ENCODE peak calls at places on chromosomes 5 and 9, in ten cellular contexts. S is heart left ventricle; V is WTC11; B is stimulated activated CD8-positive, alpha-beta memory T cell treated with anti-CD3 and anti-CD28 coated beads, Interleukin-15, amount 100 ng/mL, for 1 hour; U is midbrain; X is WERI-Rb-1; E is posterior cingulate gyrus; W is left cardiac atrium; K is effector memory CD4-positive, alpha-beta T cell; C is NCI-H187. I is an unnamed sample.

GRCh38 chr9:74824654-74825053 is 63.1 kb downstream of the TRPM6 start:
- DNase-seq in B (no peak), W (peak; percentile 56), K (no peak), X (no peak), V (no peak), U (no peak), E (no peak), C (no peak), S (no peak), I (no peak)

GRCh38 chr5:104541129-104541528 is 978.5 kb upstream of the NUDT12 start:
- DNase-seq in E (no peak), V (no peak), C (no peak), S (no peak), X (no peak), W (no peak), B (no peak), K (no peak), U (no peak), I (no peak)

GRCh38 chr5:110321117-110321516 is 405.4 kb downstream of the TMEM232 start:
- DNase-seq in S (no peak), X (no peak), E (no peak), U (no peak), W (no peak), K (no peak), C (no peak), B (no peak), V (no peak), I (no peak)

GRCh38 chr9:5554254-5554653 is 43.9 kb downstream of the PDCD1LG2 start:
- DNase-seq in K (no peak), S (no peak), E (no peak), X (no peak), U (no peak), V (no peak), W (no peak), B (no peak), C (no peak), I (no peak)

GRCh38 chr9:110131499-110131898 is 76.5 kb downstream of the C9orf152 start:
- DNase-seq in C (no peak), V (no peak), E (no peak), W (no peak), B (no peak), X (no peak), U (no peak), S (no peak), K (no peak), I (no peak)

GRCh38 chr5:14900661-14901461 is 29.3 kb upstream of the ANKH start:
- DNase-seq in C (no peak), X (no peak), E (no peak), U (no peak), S (no peak), V (no peak), K (no peak), B (no peak), W (peak; percentile 82), I (no peak)

GRCh38 chr5:28808967-28809810 is 1770.8 kb upstream of the CDH9 start:
- DNase-seq in K (no peak), E (peak; percentile 68), W (no peak), X (no peak), S (peak; percentile 51), U (no peak), V (no peak), B (no peak), C (no peak), I (no peak)

GRCh38 chr9:21830589-21830988 is 28.2 kb downstream of the MTAP start:
- DNase-seq in X (no peak), V (no peak), B (no peak), K (no peak), C (no peak), W (no peak), E (no peak), U (no peak), S (no peak), I (no peak)

GRCh38 chr5:10632110-10632903 is 68.4 kb downstream of the ANKRD33B start:
- DNase-seq in X (no peak), U (no peak), B (no peak), W (no peak), C (no peak), K (peak; percentile 6), V (no peak), S (no peak), E (peak; percentile 28), I (no peak)

GRCh38 chr5:88745093-88745696 is 137.8 kb downstream of the MEF2C start:
- DNase-seq in S (no peak), B (no peak), E (no peak), U (no peak), C (no peak), V (no peak), W (no peak), X (no peak), K (no peak), I (no peak)

GRCh38 chr5:133253076-133253475 is 201.3 kb downstream of the HSPA4 start:
- DNase-seq in U (no peak), B (no peak), C (no peak), E (peak; percentile 28), V (no peak), X (no peak), W (no peak), K (no peak), S (no peak), I (no peak)

GRCh38 chr5:169584998-169585451 is 1.5 kb downstream of the SPDL1 start:
- DNase-seq in U (no peak), S (no peak), X (no peak), W (no peak), C (no peak), B (no peak), E (no peak), K (no peak), V (no peak), I (no peak)

GRCh38 chr5:31911291-31912265 is 262.5 kb downstream of the GOLPH3 start:
- DNase-seq in E (peak; percentile 85), U (peak; percentile 87), X (no peak), C (no peak), W (no peak), S (no peak), K (no peak), B (no peak), V (no peak), I (no peak)

GRCh38 chr9:2567922-2568321 is 53.7 kb upstream of the VLDLR start:
- DNase-seq in U (no peak), S (no peak), B (no peak), V (no peak), C (no peak), K (no peak), E (no peak), X (no peak), W (no peak), I (no peak)

GRCh38 chr9:135811796-135812195 is 95.5 kb downstream of the CAMSAP1 start:
- DNase-seq in V (no peak), S (no peak), W (no peak), E (peak; percentile 91), B (no peak), K (no peak), U (peak; percentile 13), X (peak; percentile 0), C (no peak), I (no peak)

GRCh38 chr5:72067682-72068470 is 39.4 kb upstream of the MAP1B start:
- DNase-seq in B (no peak), V (no peak), S (no peak), E (peak; percentile 64), X (no peak), K (no peak), W (no peak), C (no peak), U (no peak), I (no peak)

GRCh38 chr9:105912868-105913516 is 218.7 kb downstream of the TMEM38B start:
- DNase-seq in U (no peak), X (no peak), B (no peak), W (no peak), C (no peak), E (no peak), K (no peak), S (no peak), V (no peak), I (no peak)